ENCODE peak calls at places on chromosomes 2 and 18, in seven cellular contexts. One of them, this sample, is unnamed.

GRCh38 chr18:80200171-80200931 is 47.0 kb downstream of the PARD6G start:
- DNase-seq in endodermal cell: peak
- DNase-seq in CD8-positive, alpha-beta T cell: no peak
- DNase-seq in HL-60: peak
- DNase-seq in mammary epithelial cell: no peak
- DNase-seq in astrocyte: no peak
- DNase-seq in cardiac muscle cell: no peak
- DNase-seq in this sample: peak

GRCh38 chr18:70490008-70490933 is 201.4 kb downstream of the SOCS6 start:
- DNase-seq in endodermal cell: peak
- DNase-seq in CD8-positive, alpha-beta T cell: peak
- DNase-seq in HL-60: peak
- DNase-seq in mammary epithelial cell: peak
- DNase-seq in astrocyte: peak
- DNase-seq in cardiac muscle cell: peak
- DNase-seq in this sample: no peak

GRCh38 chr18:22447770-22448169 is 30.1 kb upstream of the CTAGE1 start:
- DNase-seq in endodermal cell: no peak
- DNase-seq in CD8-positive, alpha-beta T cell: no peak
- DNase-seq in HL-60: no peak
- DNase-seq in mammary epithelial cell: no peak
- DNase-seq in astrocyte: no peak
- DNase-seq in cardiac muscle cell: no peak
- DNase-seq in this sample: no peak

GRCh38 chr2:135960598-135961551 is 24.6 kb downstream of the DARS1 start:
- DNase-seq in endodermal cell: no peak
- DNase-seq in CD8-positive, alpha-beta T cell: no peak
- DNase-seq in HL-60: no peak
- DNase-seq in mammary epithelial cell: no peak
- DNase-seq in astrocyte: peak
- DNase-seq in cardiac muscle cell: no peak
- DNase-seq in this sample: no peak

GRCh38 chr2:65661980-65662653 is 229.7 kb upstream of the SPRED2 start:
- DNase-seq in endodermal cell: no peak
- DNase-seq in CD8-positive, alpha-beta T cell: no peak
- DNase-seq in HL-60: no peak
- DNase-seq in mammary epithelial cell: no peak
- DNase-seq in astrocyte: no peak
- DNase-seq in cardiac muscle cell: no peak
- DNase-seq in this sample: no peak

GRCh38 chr2:100924122-100924519 is 78.0 kb upstream of the RPL31 start:
- DNase-seq in endodermal cell: no peak
- DNase-seq in CD8-positive, alpha-beta T cell: no peak
- DNase-seq in HL-60: no peak
- DNase-seq in mammary epithelial cell: no peak
- DNase-seq in astrocyte: peak
- DNase-seq in cardiac muscle cell: no peak
- DNase-seq in this sample: no peak

GRCh38 chr18:27604583-27604982 is 419.5 kb upstream of the CHST9 start:
- DNase-seq in endodermal cell: no peak
- DNase-seq in CD8-positive, alpha-beta T cell: no peak
- DNase-seq in HL-60: no peak
- DNase-seq in mammary epithelial cell: no peak
- DNase-seq in astrocyte: peak
- DNase-seq in cardiac muscle cell: no peak
- DNase-seq in this sample: no peak

GRCh38 chr2:82790277-82791021 is 1668.6 kb downstream of the SUCLG1 start:
- DNase-seq in endodermal cell: peak
- DNase-seq in CD8-positive, alpha-beta T cell: no peak
- DNase-seq in HL-60: no peak
- DNase-seq in mammary epithelial cell: no peak
- DNase-seq in astrocyte: peak
- DNase-seq in cardiac muscle cell: no peak
- DNase-seq in this sample: no peak

GRCh38 chr18:80233201-80233835 is 14.0 kb downstream of the PARD6G start:
- DNase-seq in endodermal cell: peak
- DNase-seq in CD8-positive, alpha-beta T cell: no peak
- DNase-seq in HL-60: no peak
- DNase-seq in mammary epithelial cell: no peak
- DNase-seq in astrocyte: no peak
- DNase-seq in cardiac muscle cell: no peak
- DNase-seq in this sample: peak

GRCh38 chr2:203870481-203870880 is 2.9 kb downstream of the CTLA4 start:
- DNase-seq in endodermal cell: no peak
- DNase-seq in CD8-positive, alpha-beta T cell: no peak
- DNase-seq in HL-60: no peak
- DNase-seq in mammary epithelial cell: no peak
- DNase-seq in astrocyte: no peak
- DNase-seq in cardiac muscle cell: no peak
- DNase-seq in this sample: no peak

GRCh38 chr2:207748993-207749392 is 20.7 kb downstream of the FZD5 start:
- DNase-seq in endodermal cell: no peak
- DNase-seq in CD8-positive, alpha-beta T cell: no peak
- DNase-seq in HL-60: no peak
- DNase-seq in mammary epithelial cell: no peak
- DNase-seq in astrocyte: no peak
- DNase-seq in cardiac muscle cell: no peak
- DNase-seq in this sample: no peak

GRCh38 chr2:28028025-28028424 is 137.5 kb downstream of the BABAM2 start:
- DNase-seq in endodermal cell: no peak
- DNase-seq in CD8-positive, alpha-beta T cell: no peak
- DNase-seq in HL-60: no peak
- DNase-seq in mammary epithelial cell: no peak
- DNase-seq in astrocyte: no peak
- DNase-seq in cardiac muscle cell: no peak
- DNase-seq in this sample: no peak

GRCh38 chr2:9001778-9002177 is 1.7 kb downstream of the MBOAT2 start:
- DNase-seq in endodermal cell: no peak
- DNase-seq in CD8-positive, alpha-beta T cell: no peak
- DNase-seq in HL-60: no peak
- DNase-seq in mammary epithelial cell: no peak
- DNase-seq in astrocyte: no peak
- DNase-seq in cardiac muscle cell: no peak
- DNase-seq in this sample: no peak

GRCh38 chr2:25570161-25570840 is 103.1 kb downstream of the DTNB start:
- DNase-seq in endodermal cell: no peak
- DNase-seq in CD8-positive, alpha-beta T cell: no peak
- DNase-seq in HL-60: no peak
- DNase-seq in mammary epithelial cell: no peak
- DNase-seq in astrocyte: peak
- DNase-seq in cardiac muscle cell: no peak
- DNase-seq in this sample: no peak

GRCh38 chr2:133788391-133788790 is 220.1 kb upstream of the NCKAP5 start:
- DNase-seq in endodermal cell: no peak
- DNase-seq in CD8-positive, alpha-beta T cell: no peak
- DNase-seq in HL-60: no peak
- DNase-seq in mammary epithelial cell: no peak
- DNase-seq in astrocyte: peak
- DNase-seq in cardiac muscle cell: no peak
- DNase-seq in this sample: no peak

GRCh38 chr2:1736997-1737480 is 7.3 kb downstream of the PXDN start:
- DNase-seq in endodermal cell: peak
- DNase-seq in CD8-positive, alpha-beta T cell: no peak
- DNase-seq in HL-60: no peak
- DNase-seq in mammary epithelial cell: no peak
- DNase-seq in astrocyte: peak
- DNase-seq in cardiac muscle cell: no peak
- DNase-seq in this sample: no peak
- H3K4me3 ChIP-seq in endodermal cell: peak
- H3K4me3 ChIP-seq in CD8-positive, alpha-beta T cell: no peak
- H3K4me3 ChIP-seq in HL-60: no peak
- H3K4me3 ChIP-seq in mammary epithelial cell: no peak
- H3K4me3 ChIP-seq in astrocyte: no peak
- H3K4me3 ChIP-seq in cardiac muscle cell: no peak
- H3K4me3 ChIP-seq in this sample: no peak

DNA sequence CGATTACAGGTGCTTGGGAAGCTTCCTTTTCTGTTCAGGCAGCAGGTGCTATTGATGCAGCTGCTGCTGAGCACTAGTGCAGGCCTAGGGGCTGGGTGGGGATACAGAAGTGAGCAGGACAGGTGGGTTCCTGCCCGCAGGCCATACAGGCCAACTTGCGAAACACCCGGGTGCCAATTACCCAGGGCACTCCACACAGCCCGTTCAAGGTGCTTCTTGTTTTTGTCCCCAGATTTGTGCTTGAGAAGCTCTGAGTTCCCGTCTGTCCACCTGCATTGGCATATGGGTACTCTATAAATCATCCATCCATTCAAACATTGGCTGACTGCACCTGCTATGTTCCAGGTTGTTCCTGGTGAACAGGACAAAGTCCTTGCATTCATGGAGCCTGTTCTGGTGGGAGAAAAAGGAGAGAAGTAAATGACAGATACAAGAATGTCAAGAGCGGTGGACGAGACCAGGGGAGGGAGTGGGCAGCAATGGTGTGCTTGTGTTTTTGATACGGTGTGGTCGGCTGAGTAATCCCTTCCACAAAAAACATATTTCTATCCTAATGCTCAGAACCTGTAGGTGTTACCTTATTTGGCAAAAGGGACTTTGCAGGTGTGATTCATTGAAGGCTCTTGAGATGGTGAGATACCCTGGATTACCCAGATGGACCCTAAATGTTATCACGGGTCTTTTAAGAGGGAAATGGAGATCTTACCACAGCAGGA is 31.4 kb downstream of the SH3BP4 start:
- DNase-seq in endodermal cell: no peak
- DNase-seq in CD8-positive, alpha-beta T cell: no peak
- DNase-seq in HL-60: no peak
- DNase-seq in mammary epithelial cell: no peak
- DNase-seq in astrocyte: no peak
- DNase-seq in cardiac muscle cell: no peak
- DNase-seq in this sample: no peak
- H3K27ac ChIP-seq in endodermal cell: peak
- H3K27ac ChIP-seq in CD8-positive, alpha-beta T cell: no peak
- H3K27ac ChIP-seq in HL-60: no peak
- H3K27ac ChIP-seq in mammary epithelial cell: no peak
- H3K27ac ChIP-seq in astrocyte: peak
- H3K27ac ChIP-seq in cardiac muscle cell: peak
- H3K27ac ChIP-seq in this sample: peak

GRCh38 chr2:98458207-98458606 is 13.5 kb downstream of the INPP4A start:
- DNase-seq in endodermal cell: no peak
- DNase-seq in CD8-positive, alpha-beta T cell: peak
- DNase-seq in HL-60: no peak
- DNase-seq in mammary epithelial cell: peak
- DNase-seq in astrocyte: no peak
- DNase-seq in cardiac muscle cell: no peak
- DNase-seq in this sample: no peak
- H3K4me3 ChIP-seq in endodermal cell: no peak
- H3K4me3 ChIP-seq in CD8-positive, alpha-beta T cell: no peak
- H3K4me3 ChIP-seq in HL-60: no peak
- H3K4me3 ChIP-seq in mammary epithelial cell: no peak
- H3K4me3 ChIP-seq in astrocyte: no peak
- H3K4me3 ChIP-seq in cardiac muscle cell: no peak
- H3K4me3 ChIP-seq in this sample: no peak

GRCh38 chr2:197838036-197838435 is 33.6 kb downstream of the PLCL1 start:
- DNase-seq in endodermal cell: no peak
- DNase-seq in CD8-positive, alpha-beta T cell: no peak
- DNase-seq in HL-60: no peak
- DNase-seq in mammary epithelial cell: no peak
- DNase-seq in astrocyte: peak
- DNase-seq in cardiac muscle cell: no peak
- DNase-seq in this sample: no peak
- H3K27ac ChIP-seq in endodermal cell: no peak
- H3K27ac ChIP-seq in CD8-positive, alpha-beta T cell: peak
- H3K27ac ChIP-seq in HL-60: no peak
- H3K27ac ChIP-seq in mammary epithelial cell: no peak
- H3K27ac ChIP-seq in astrocyte: no peak
- H3K27ac ChIP-seq in cardiac muscle cell: no peak
- H3K27ac ChIP-seq in this sample: no peak

DNA sequence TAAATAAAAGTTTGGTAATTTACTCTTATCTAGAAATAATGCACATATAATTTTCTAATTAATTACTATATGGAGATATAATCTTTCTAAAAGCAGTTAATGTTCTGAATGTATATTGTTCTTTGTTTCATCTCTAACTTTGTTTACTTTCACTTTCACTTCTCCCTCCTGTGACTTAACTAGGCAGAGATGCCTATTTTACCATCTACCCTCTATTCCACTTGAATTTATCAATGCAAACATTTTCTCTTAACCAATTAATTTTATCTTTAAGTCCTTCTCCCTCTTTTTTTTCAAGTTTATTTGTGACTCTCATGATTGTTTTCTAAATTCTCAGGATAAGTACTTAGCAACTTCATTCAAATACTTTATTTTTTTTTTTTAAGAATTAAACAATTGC is 55.1 kb upstream of the IL1RL1 start:
- DNase-seq in endodermal cell: no peak
- DNase-seq in CD8-positive, alpha-beta T cell: no peak
- DNase-seq in HL-60: no peak
- DNase-seq in mammary epithelial cell: no peak
- DNase-seq in astrocyte: no peak
- DNase-seq in cardiac muscle cell: no peak
- DNase-seq in this sample: no peak
- H3K4me3 ChIP-seq in endodermal cell: no peak
- H3K4me3 ChIP-seq in CD8-positive, alpha-beta T cell: no peak
- H3K4me3 ChIP-seq in HL-60: no peak
- H3K4me3 ChIP-seq in mammary epithelial cell: no peak
- H3K4me3 ChIP-seq in astrocyte: no peak
- H3K4me3 ChIP-seq in cardiac muscle cell: no peak
- H3K4me3 ChIP-seq in this sample: no peak

DNA sequence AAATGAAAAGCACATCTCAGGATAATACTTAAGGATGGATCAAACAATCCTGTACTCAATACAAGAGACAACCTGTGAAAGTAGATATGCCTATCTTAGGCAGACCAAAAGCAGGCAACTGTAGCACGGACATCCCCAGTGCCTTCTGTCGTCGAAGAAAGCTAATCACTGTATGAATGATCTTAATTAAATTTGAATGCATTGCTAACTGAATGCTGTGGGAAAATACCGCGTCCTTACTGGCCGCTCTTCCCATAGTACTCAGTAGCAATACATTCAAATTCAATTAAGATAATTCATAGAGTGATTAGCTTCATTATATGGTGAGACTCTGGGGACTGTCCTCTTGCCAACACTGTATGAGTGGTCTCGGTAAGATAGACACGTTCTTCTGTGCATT is 97.6 kb downstream of the DOCK10 start:
- DNase-seq in endodermal cell: no peak
- DNase-seq in CD8-positive, alpha-beta T cell: no peak
- DNase-seq in HL-60: no peak
- DNase-seq in mammary epithelial cell: no peak
- DNase-seq in astrocyte: no peak
- DNase-seq in cardiac muscle cell: no peak
- DNase-seq in this sample: no peak
- H3K27ac ChIP-seq in endodermal cell: no peak
- H3K27ac ChIP-seq in CD8-positive, alpha-beta T cell: peak
- H3K27ac ChIP-seq in HL-60: no peak
- H3K27ac ChIP-seq in mammary epithelial cell: no peak
- H3K27ac ChIP-seq in astrocyte: no peak
- H3K27ac ChIP-seq in cardiac muscle cell: no peak
- H3K27ac ChIP-seq in this sample: no peak

This sample was measured in lung.